ENCODE peak calls at places on chromosomes 7 and 10, in four cellular contexts. One of them, this sample, is unnamed.

GRCh38 chr10:15472431-15473400 is 101.6 kb upstream of the FAM171A1 start:
- DNase-seq in NCI-H1092 treated with DMSO at 0.1 percent for 48 hours: no peak
- DNase-seq in B cell: no peak
- DNase-seq in stimulated activated CD8-positive, alpha-beta memory T cell treated with anti-CD3 and anti-CD28 coated beads, Interleukin-15, amount 100 ng/mL, for 24 hours: no peak
- DNase-seq in this sample: no peak

GRCh38 chr7:26620352-26620751 is 244.0 kb downstream of the SKAP2 start:
- DNase-seq in NCI-H1092 treated with DMSO at 0.1 percent for 48 hours: no peak
- DNase-seq in B cell: no peak
- DNase-seq in stimulated activated CD8-positive, alpha-beta memory T cell treated with anti-CD3 and anti-CD28 coated beads, Interleukin-15, amount 100 ng/mL, for 24 hours: no peak
- DNase-seq in this sample: no peak

GRCh38 chr7:155975490-155975889 is 163.2 kb upstream of the SHH start:
- DNase-seq in NCI-H1092 treated with DMSO at 0.1 percent for 48 hours: no peak
- DNase-seq in B cell: no peak
- DNase-seq in stimulated activated CD8-positive, alpha-beta memory T cell treated with anti-CD3 and anti-CD28 coated beads, Interleukin-15, amount 100 ng/mL, for 24 hours: no peak
- DNase-seq in this sample: no peak

GRCh38 chr10:75283150-75284096 is 47.7 kb upstream of the COMTD1 start:
- DNase-seq in NCI-H1092 treated with DMSO at 0.1 percent for 48 hours: no peak
- DNase-seq in B cell: no peak
- DNase-seq in stimulated activated CD8-positive, alpha-beta memory T cell treated with anti-CD3 and anti-CD28 coated beads, Interleukin-15, amount 100 ng/mL, for 24 hours: no peak
- DNase-seq in this sample: no peak

GRCh38 chr7:105189859-105190492 is 176.0 kb downstream of the KMT2E start:
- DNase-seq in NCI-H1092 treated with DMSO at 0.1 percent for 48 hours: no peak
- DNase-seq in B cell: no peak
- DNase-seq in stimulated activated CD8-positive, alpha-beta memory T cell treated with anti-CD3 and anti-CD28 coated beads, Interleukin-15, amount 100 ng/mL, for 24 hours: no peak
- DNase-seq in this sample: no peak

GRCh38 chr7:45203947-45204445 is 46.4 kb downstream of the RAMP3 start:
- DNase-seq in NCI-H1092 treated with DMSO at 0.1 percent for 48 hours: no peak
- DNase-seq in B cell: no peak
- DNase-seq in stimulated activated CD8-positive, alpha-beta memory T cell treated with anti-CD3 and anti-CD28 coated beads, Interleukin-15, amount 100 ng/mL, for 24 hours: no peak
- DNase-seq in this sample: no peak

GRCh38 chr7:84454174-84454959 is 259.8 kb upstream of the SEMA3A start:
- DNase-seq in NCI-H1092 treated with DMSO at 0.1 percent for 48 hours: no peak
- DNase-seq in B cell: no peak
- DNase-seq in stimulated activated CD8-positive, alpha-beta memory T cell treated with anti-CD3 and anti-CD28 coated beads, Interleukin-15, amount 100 ng/mL, for 24 hours: no peak
- DNase-seq in this sample: no peak

GRCh38 chr10:77325233-77325537 is 312.4 kb downstream of the KCNMA1 start:
- DNase-seq in NCI-H1092 treated with DMSO at 0.1 percent for 48 hours: peak
- DNase-seq in B cell: no peak
- DNase-seq in stimulated activated CD8-positive, alpha-beta memory T cell treated with anti-CD3 and anti-CD28 coated beads, Interleukin-15, amount 100 ng/mL, for 24 hours: no peak
- DNase-seq in this sample: no peak

GRCh38 chr10:130110236-130111114 is at the start of gene C10orf143:
- DNase-seq in NCI-H1092 treated with DMSO at 0.1 percent for 48 hours: peak
- DNase-seq in B cell: peak
- DNase-seq in stimulated activated CD8-positive, alpha-beta memory T cell treated with anti-CD3 and anti-CD28 coated beads, Interleukin-15, amount 100 ng/mL, for 24 hours: peak
- DNase-seq in this sample: peak

GRCh38 chr10:103759100-103759781 is 96.1 kb downstream of the SH3PXD2A start:
- DNase-seq in NCI-H1092 treated with DMSO at 0.1 percent for 48 hours: no peak
- DNase-seq in B cell: no peak
- DNase-seq in stimulated activated CD8-positive, alpha-beta memory T cell treated with anti-CD3 and anti-CD28 coated beads, Interleukin-15, amount 100 ng/mL, for 24 hours: no peak
- DNase-seq in this sample: no peak

GRCh38 chr10:90858489-90858968 is 690 bp upstream of the HTR7 start:
- DNase-seq in NCI-H1092 treated with DMSO at 0.1 percent for 48 hours: no peak
- DNase-seq in B cell: no peak
- DNase-seq in stimulated activated CD8-positive, alpha-beta memory T cell treated with anti-CD3 and anti-CD28 coated beads, Interleukin-15, amount 100 ng/mL, for 24 hours: no peak
- DNase-seq in this sample: no peak

GRCh38 chr7:28853150-28853549 is 105.0 kb downstream of the TRIL start:
- DNase-seq in NCI-H1092 treated with DMSO at 0.1 percent for 48 hours: peak
- DNase-seq in B cell: peak
- DNase-seq in stimulated activated CD8-positive, alpha-beta memory T cell treated with anti-CD3 and anti-CD28 coated beads, Interleukin-15, amount 100 ng/mL, for 24 hours: no peak
- DNase-seq in this sample: no peak

GRCh38 chr10:72653383-72654096 is 27.7 kb upstream of the MICU1 start:
- DNase-seq in NCI-H1092 treated with DMSO at 0.1 percent for 48 hours: no peak
- DNase-seq in B cell: no peak
- DNase-seq in stimulated activated CD8-positive, alpha-beta memory T cell treated with anti-CD3 and anti-CD28 coated beads, Interleukin-15, amount 100 ng/mL, for 24 hours: no peak
- DNase-seq in this sample: no peak

GRCh38 chr7:2824678-2825461 is 19.2 kb downstream of the GNA12 start:
- DNase-seq in NCI-H1092 treated with DMSO at 0.1 percent for 48 hours: no peak
- DNase-seq in B cell: peak
- DNase-seq in stimulated activated CD8-positive, alpha-beta memory T cell treated with anti-CD3 and anti-CD28 coated beads, Interleukin-15, amount 100 ng/mL, for 24 hours: no peak
- DNase-seq in this sample: no peak

GRCh38 chr10:80664071-80664680 is 126.5 kb downstream of the SH2D4B start:
- DNase-seq in NCI-H1092 treated with DMSO at 0.1 percent for 48 hours: peak
- DNase-seq in B cell: peak
- DNase-seq in stimulated activated CD8-positive, alpha-beta memory T cell treated with anti-CD3 and anti-CD28 coated beads, Interleukin-15, amount 100 ng/mL, for 24 hours: no peak
- DNase-seq in this sample: peak

GRCh38 chr7:45054442-45054841 is 34.3 kb downstream of the NACAD start:
- DNase-seq in NCI-H1092 treated with DMSO at 0.1 percent for 48 hours: no peak
- DNase-seq in B cell: no peak
- DNase-seq in stimulated activated CD8-positive, alpha-beta memory T cell treated with anti-CD3 and anti-CD28 coated beads, Interleukin-15, amount 100 ng/mL, for 24 hours: no peak
- DNase-seq in this sample: no peak

GRCh38 chr7:12570148-12570528 is 382 bp upstream of the SCIN start:
- DNase-seq in NCI-H1092 treated with DMSO at 0.1 percent for 48 hours: peak
- DNase-seq in B cell: peak
- DNase-seq in stimulated activated CD8-positive, alpha-beta memory T cell treated with anti-CD3 and anti-CD28 coated beads, Interleukin-15, amount 100 ng/mL, for 24 hours: no peak
- DNase-seq in this sample: no peak

GRCh38 chr10:80461208-80462183 is 7.4 kb downstream of the TSPAN14 start:
- DNase-seq in NCI-H1092 treated with DMSO at 0.1 percent for 48 hours: no peak
- DNase-seq in B cell: no peak
- DNase-seq in stimulated activated CD8-positive, alpha-beta memory T cell treated with anti-CD3 and anti-CD28 coated beads, Interleukin-15, amount 100 ng/mL, for 24 hours: no peak
- DNase-seq in this sample: no peak

GRCh38 chr10:70508912-70509366 is 30.4 kb downstream of the PALD1 start:
- DNase-seq in NCI-H1092 treated with DMSO at 0.1 percent for 48 hours: peak
- DNase-seq in B cell: peak
- DNase-seq in stimulated activated CD8-positive, alpha-beta memory T cell treated with anti-CD3 and anti-CD28 coated beads, Interleukin-15, amount 100 ng/mL, for 24 hours: no peak
- DNase-seq in this sample: no peak

GRCh38 chr10:93076871-93077270 is 3.2 kb downstream of the CYP26A1 start:
- DNase-seq in NCI-H1092 treated with DMSO at 0.1 percent for 48 hours: no peak
- DNase-seq in B cell: no peak
- DNase-seq in stimulated activated CD8-positive, alpha-beta memory T cell treated with anti-CD3 and anti-CD28 coated beads, Interleukin-15, amount 100 ng/mL, for 24 hours: no peak
- DNase-seq in this sample: no peak

GRCh38 chr7:143504937-143505297 is 27.2 kb downstream of the TAS2R41 start:
- DNase-seq in NCI-H1092 treated with DMSO at 0.1 percent for 48 hours: no peak
- DNase-seq in B cell: no peak
- DNase-seq in stimulated activated CD8-positive, alpha-beta memory T cell treated with anti-CD3 and anti-CD28 coated beads, Interleukin-15, amount 100 ng/mL, for 24 hours: no peak
- DNase-seq in this sample: no peak